ENCODE peak calls at places on chromosomes 6 and 20, in five cellular contexts. One of them, this sample, is unnamed.

GRCh38 chr6:112665114-112665513 is 318.0 kb downstream of the RFPL4B start:
- DNase-seq in H1: no peak
- DNase-seq in IMR-90: peak; percentile 77
- DNase-seq in trophoblast cell: no peak
- DNase-seq in neuronal stem cell: no peak
- DNase-seq in this sample: no peak

GRCh38 chr6:33313105-33313708 is 671 bp downstream of the TAPBP start:
- DNase-seq in H1: no peak
- DNase-seq in neuronal stem cell: no peak
- DNase-seq in trophoblast cell: peak; percentile 50
- DNase-seq in IMR-90: peak; percentile 31
- DNase-seq in this sample: peak; percentile 75

GRCh38 chr6:139194740-139195139 is 59.9 kb downstream of the HECA start:
- DNase-seq in IMR-90: no peak
- DNase-seq in trophoblast cell: peak; percentile 5
- DNase-seq in H1: no peak
- DNase-seq in neuronal stem cell: no peak
- DNase-seq in this sample: peak; percentile 26

GRCh38 chr6:125789576-125790402 is 971 bp upstream of the NCOA7 start:
- DNase-seq in trophoblast cell: no peak
- DNase-seq in neuronal stem cell: peak; percentile 8
- DNase-seq in IMR-90: peak; percentile 44
- DNase-seq in H1: no peak
- DNase-seq in this sample: peak; percentile 72

GRCh38 chr6:123640567-123641187 is 3.9 kb upstream of the TRDN start:
- DNase-seq in IMR-90: no peak
- DNase-seq in trophoblast cell: no peak
- DNase-seq in neuronal stem cell: no peak
- DNase-seq in H1: no peak
- DNase-seq in this sample: no peak

GRCh38 chr6:89644864-89645263 is 6.3 kb upstream of the LYRM2 start:
- DNase-seq in H1: no peak
- DNase-seq in IMR-90: no peak
- DNase-seq in neuronal stem cell: no peak
- DNase-seq in trophoblast cell: peak; percentile 37
- DNase-seq in this sample: no peak

GRCh38 chr6:4078830-4079471 is at the start of gene FAM217A:
- DNase-seq in trophoblast cell: no peak
- DNase-seq in H1: peak; percentile 7
- DNase-seq in IMR-90: no peak
- DNase-seq in neuronal stem cell: no peak
- DNase-seq in this sample: peak; percentile 18

GRCh38 chr6:291148-291696 is 1.1 kb upstream of the DUSP22 start:
- DNase-seq in H1: no peak
- DNase-seq in trophoblast cell: peak; percentile 100
- DNase-seq in IMR-90: no peak
- DNase-seq in neuronal stem cell: no peak
- DNase-seq in this sample: peak; percentile 28

GRCh38 chr20:43387737-43388136 is 70.0 kb upstream of the SRSF6 start:
- DNase-seq in trophoblast cell: no peak
- DNase-seq in H1: no peak
- DNase-seq in IMR-90: no peak
- DNase-seq in neuronal stem cell: no peak
- DNase-seq in this sample: no peak

GRCh38 chr20:32432277-32432676 is 74.1 kb downstream of the ASXL1 start:
- DNase-seq in neuronal stem cell: no peak
- DNase-seq in H1: no peak
- DNase-seq in IMR-90: no peak
- DNase-seq in trophoblast cell: no peak
- DNase-seq in this sample: no peak

GRCh38 chr20:50470249-50470858 is 39.8 kb upstream of the PTPN1 start:
- DNase-seq in neuronal stem cell: no peak
- DNase-seq in trophoblast cell: no peak
- DNase-seq in H1: no peak
- DNase-seq in IMR-90: no peak
- DNase-seq in this sample: no peak

GRCh38 chr6:111030008-111031006 is 48.5 kb downstream of the RPF2 start:
- DNase-seq in H1: no peak
- DNase-seq in IMR-90: no peak
- DNase-seq in trophoblast cell: no peak
- DNase-seq in neuronal stem cell: no peak
- DNase-seq in this sample: no peak

GRCh38 chr6:151075527-151075926 is 164.2 kb upstream of the AKAP12 start:
- DNase-seq in trophoblast cell: no peak
- DNase-seq in H1: no peak
- DNase-seq in IMR-90: peak; percentile 37
- DNase-seq in neuronal stem cell: no peak
- DNase-seq in this sample: no peak

GRCh38 chr6:2855061-2855519 is 13.4 kb upstream of the SERPINB1 start:
- DNase-seq in IMR-90: no peak
- DNase-seq in trophoblast cell: no peak
- DNase-seq in neuronal stem cell: no peak
- DNase-seq in H1: no peak
- DNase-seq in this sample: peak; percentile 59

GRCh38 chr20:49508435-49509199 is 26.1 kb upstream of the KCNB1 start:
- DNase-seq in trophoblast cell: no peak
- DNase-seq in neuronal stem cell: peak; percentile 43
- DNase-seq in H1: no peak
- DNase-seq in IMR-90: peak; percentile 45
- DNase-seq in this sample: peak; percentile 72

GRCh38 chr6:108589244-108589730 is 28.6 kb downstream of the FOXO3 start:
- DNase-seq in IMR-90: peak; percentile 63
- DNase-seq in neuronal stem cell: peak; percentile 62
- DNase-seq in H1: peak; percentile 77
- DNase-seq in trophoblast cell: peak; percentile 91
- DNase-seq in this sample: peak; percentile 95

GRCh38 chr6:4243237-4243636 is 107.9 kb upstream of the ECI2 start:
- DNase-seq in H1: no peak
- DNase-seq in neuronal stem cell: no peak
- DNase-seq in IMR-90: no peak
- DNase-seq in trophoblast cell: no peak
- DNase-seq in this sample: no peak

GRCh38 chr6:107633680-107634141 is 143.8 kb downstream of the SOBP start:
- DNase-seq in neuronal stem cell: no peak
- DNase-seq in trophoblast cell: no peak
- DNase-seq in H1: no peak
- DNase-seq in IMR-90: no peak
- DNase-seq in this sample: no peak

GRCh38 chr20:12949429-12949980 is 59.3 kb upstream of the SPTLC3 start:
- DNase-seq in H1: no peak
- DNase-seq in neuronal stem cell: no peak
- DNase-seq in IMR-90: peak; percentile 35
- DNase-seq in trophoblast cell: peak; percentile 66
- DNase-seq in this sample: no peak

GRCh38 chr20:5402903-5403531 is 86.3 kb upstream of the PROKR2 start:
- DNase-seq in IMR-90: peak; percentile 11
- DNase-seq in H1: no peak
- DNase-seq in neuronal stem cell: peak; percentile 6
- DNase-seq in trophoblast cell: no peak
- DNase-seq in this sample: peak; percentile 54

GRCh38 chr6:53956068-53956711 is 155.1 kb upstream of the MLIP start:
- DNase-seq in H1: peak; percentile 73
- DNase-seq in neuronal stem cell: peak; percentile 64
- DNase-seq in trophoblast cell: peak; percentile 81
- DNase-seq in IMR-90: peak; percentile 70
- DNase-seq in this sample: peak; percentile 94

GRCh38 chr6:43070028-43070632 is 6.0 kb upstream of the PTK7 start:
- DNase-seq in trophoblast cell: no peak
- DNase-seq in neuronal stem cell: no peak
- DNase-seq in IMR-90: peak; percentile 76
- DNase-seq in H1: no peak
- DNase-seq in this sample: peak; percentile 86

GRCh38 chr6:160426146-160426545 is 78.0 kb downstream of the SLC22A3 start:
- DNase-seq in H1: no peak
- DNase-seq in IMR-90: no peak
- DNase-seq in trophoblast cell: no peak
- DNase-seq in neuronal stem cell: no peak
- DNase-seq in this sample: no peak

DNA sequence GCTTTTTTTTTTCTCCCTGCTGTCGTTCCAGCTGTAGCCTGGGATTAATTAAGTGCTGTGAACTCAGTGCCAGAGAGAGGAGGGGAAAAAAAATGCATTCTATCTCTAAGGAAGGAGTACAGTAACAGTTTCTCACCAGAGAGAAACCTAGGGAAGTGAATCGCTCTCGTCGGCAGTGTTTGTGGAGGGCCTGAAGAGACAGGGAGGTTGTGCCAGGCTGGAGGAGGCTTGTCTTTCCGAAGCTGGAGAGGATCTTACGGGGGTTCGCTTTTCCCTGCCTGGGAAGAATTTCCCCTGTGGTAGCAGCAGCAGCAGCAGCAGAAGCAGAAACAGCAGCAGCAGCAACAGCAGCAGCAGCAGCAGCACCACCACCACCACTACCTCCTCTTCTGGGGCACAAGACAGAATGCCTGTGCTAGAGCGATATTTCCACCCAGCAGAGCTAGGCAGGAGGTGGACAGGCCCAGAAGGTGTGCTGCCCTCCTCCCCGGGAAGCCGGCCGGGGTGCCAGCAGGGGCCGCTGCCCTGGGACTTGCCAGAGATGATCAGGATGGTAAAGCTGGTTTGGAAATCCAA is 186.5 kb downstream of the PDE7B start:
- DNase-seq in IMR-90: peak; percentile 72
- DNase-seq in trophoblast cell: no peak
- DNase-seq in neuronal stem cell: no peak
- DNase-seq in H1: no peak
- DNase-seq in this sample: no peak
- H3K4me2 ChIP-seq in IMR-90: peak overlapping the region; percentile 100
- H3K4me2 ChIP-seq in trophoblast cell: no peak overlapping the region
- H3K4me2 ChIP-seq in neuronal stem cell: no peak overlapping the region
- H3K4me2 ChIP-seq in H1: no peak overlapping the region
- H3K4me2 ChIP-seq in this sample: no peak overlapping the region

DNA sequence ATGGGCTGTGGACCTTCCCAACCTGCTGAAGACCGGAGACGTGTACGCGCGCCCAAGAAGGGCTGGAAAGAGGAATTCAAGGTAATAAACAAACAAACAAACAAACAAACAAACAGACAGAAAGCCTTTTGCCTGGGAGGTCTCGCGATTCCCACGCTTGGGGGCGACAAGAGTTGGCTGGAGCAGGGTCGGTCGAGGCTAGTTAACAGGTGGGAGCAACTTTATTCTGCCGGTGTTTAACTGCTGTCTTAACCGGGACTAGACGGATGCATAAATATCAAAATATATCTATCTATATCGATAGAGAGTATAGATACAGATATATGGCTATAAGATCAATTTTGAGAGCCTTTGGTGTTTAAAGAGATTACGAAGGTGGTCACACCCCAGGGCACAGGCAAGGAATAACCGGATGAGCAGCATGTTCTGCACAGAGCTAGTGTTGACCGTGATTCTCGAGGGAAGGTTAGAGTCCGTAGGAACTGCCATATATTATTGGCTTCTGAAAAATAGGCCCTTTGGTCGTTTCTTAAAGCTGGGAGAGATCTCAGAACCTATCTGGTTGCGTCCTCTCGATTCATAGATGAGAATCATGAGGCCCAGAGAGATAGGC is 514 bp downstream of the STMND1 start:
- DNase-seq in H1: no peak
- DNase-seq in trophoblast cell: no peak
- DNase-seq in neuronal stem cell: no peak
- DNase-seq in IMR-90: no peak
- DNase-seq in this sample: no peak
- H3K4me3 ChIP-seq in H1: peak overlapping the region; percentile 72
- H3K4me3 ChIP-seq in trophoblast cell: peak overlapping the region; percentile 57
- H3K4me3 ChIP-seq in neuronal stem cell: peak overlapping the region; percentile 80
- H3K4me3 ChIP-seq in IMR-90: peak overlapping the region; percentile 44
- H3K4me3 ChIP-seq in this sample: peak overlapping the region; percentile 25

GRCh38 chr20:45515147-45515913 is at the start of gene SPINT3:
- DNase-seq in neuronal stem cell: no peak
- DNase-seq in H1: no peak
- DNase-seq in IMR-90: no peak
- DNase-seq in trophoblast cell: no peak
- DNase-seq in this sample: no peak
- H2AK5ac ChIP-seq in neuronal stem cell: no peak within 1 kb of the TSS
- H2AK5ac ChIP-seq in H1: no peak within 1 kb of the TSS
- H2AK5ac ChIP-seq in IMR-90: no peak within 1 kb of the TSS
- H2AK5ac ChIP-seq in trophoblast cell: no peak within 1 kb of the TSS
- H2AK5ac ChIP-seq in this sample: no peak within 1 kb of the TSS

GRCh38 chr6:88629838-88630462 is 333.5 kb downstream of the RNGTT start:
- DNase-seq in IMR-90: no peak
- DNase-seq in neuronal stem cell: peak; percentile 3
- DNase-seq in H1: peak; percentile 19
- DNase-seq in trophoblast cell: no peak
- DNase-seq in this sample: peak; percentile 93
- H3K4me2 ChIP-seq in IMR-90: no peak overlapping the region
- H3K4me2 ChIP-seq in neuronal stem cell: no peak overlapping the region
- H3K4me2 ChIP-seq in H1: no peak overlapping the region
- H3K4me2 ChIP-seq in trophoblast cell: no peak overlapping the region
- H3K4me2 ChIP-seq in this sample: no peak overlapping the region

GRCh38 chr20:63553933-63554290 is at the start of gene FNDC11:
- DNase-seq in IMR-90: no peak
- DNase-seq in trophoblast cell: no peak
- DNase-seq in neuronal stem cell: peak; percentile 75
- DNase-seq in H1: no peak
- DNase-seq in this sample: peak; percentile 58

GRCh38 chr20:63552481-63553249 is 1.3 kb upstream of the FNDC11 start:
- DNase-seq in trophoblast cell: no peak
- DNase-seq in H1: peak; percentile 29
- DNase-seq in IMR-90: no peak
- DNase-seq in neuronal stem cell: no peak
- DNase-seq in this sample: no peak

GRCh38 chr20:63553251-63553932 is 567 bp upstream of the FNDC11 start:
- DNase-seq in IMR-90: peak; percentile 83
- DNase-seq in neuronal stem cell: peak; percentile 92
- DNase-seq in trophoblast cell: no peak
- DNase-seq in H1: peak; percentile 92
- DNase-seq in this sample: peak; percentile 91

GRCh38 chr20:63555661-63556381 is 1.9 kb downstream of the FNDC11 start:
- DNase-seq in neuronal stem cell: no peak
- DNase-seq in trophoblast cell: peak; percentile 45
- DNase-seq in H1: no peak
- DNase-seq in IMR-90: no peak
- DNase-seq in this sample: no peak

DNA sequence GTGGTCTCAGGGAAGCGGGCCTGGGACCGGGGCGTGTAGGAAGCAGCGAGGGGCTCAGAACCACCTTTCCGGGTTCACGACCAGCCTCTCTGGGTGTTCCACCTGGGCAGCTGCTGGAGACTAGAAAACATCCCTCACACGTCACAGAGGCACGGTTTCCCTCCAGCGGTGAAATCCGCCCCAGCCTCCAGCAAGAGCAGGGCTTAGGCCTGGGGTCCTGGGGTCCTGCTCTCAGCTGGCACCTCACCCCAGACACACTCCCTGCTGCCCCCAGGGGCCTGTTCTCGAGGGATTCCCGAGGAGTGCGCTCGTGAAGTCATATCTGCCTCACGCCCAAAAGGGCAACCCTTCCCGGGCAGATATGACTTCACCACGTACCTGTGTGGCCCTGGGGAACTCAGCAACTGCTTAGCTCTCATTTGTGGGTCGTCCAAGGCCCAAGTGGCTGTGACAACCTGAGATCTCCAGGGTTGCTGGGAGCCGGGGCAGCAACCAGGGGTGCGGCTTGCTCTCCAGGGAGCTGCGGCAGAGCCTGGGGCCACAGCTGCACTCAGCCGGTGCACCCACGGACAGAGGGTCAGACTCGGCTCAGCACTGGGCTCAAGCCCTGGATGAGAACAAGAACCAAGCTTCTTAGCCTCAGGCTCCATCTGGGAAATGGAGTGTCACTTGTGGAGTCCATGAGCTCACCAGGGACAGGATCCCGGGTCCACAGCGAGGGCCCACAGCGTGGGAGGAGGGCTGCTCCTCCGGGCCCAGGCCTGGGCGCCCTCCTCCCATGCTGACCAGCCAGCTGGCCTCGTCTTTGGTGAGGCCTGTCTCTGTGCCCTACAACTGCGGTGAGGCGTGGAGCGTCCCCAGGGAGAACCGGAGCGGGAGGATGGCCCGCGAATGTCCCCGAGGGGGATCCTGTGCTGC is 661 bp downstream of the FNDC11 start:
- DNase-seq in H1: no peak
- DNase-seq in trophoblast cell: no peak
- DNase-seq in neuronal stem cell: no peak
- DNase-seq in IMR-90: no peak
- DNase-seq in this sample: no peak
- H3K4me3 ChIP-seq in H1: peak overlapping the region; percentile 99
- H3K4me3 ChIP-seq in trophoblast cell: peak overlapping the region; percentile 30
- H3K4me3 ChIP-seq in neuronal stem cell: peak overlapping the region; percentile 77
- H3K4me3 ChIP-seq in IMR-90: peak overlapping the region; percentile 63
- H3K4me3 ChIP-seq in this sample: peak overlapping the region; percentile 6